ENCODE peak calls at places on chromosome 15, in seven cellular contexts. A is DMS53; V is CD4-positive, alpha-beta T cell; S is GM06990; G is foreskin fibroblast; P is GOT3; F is prostate gland. H is an unnamed sample.

GRCh38 chr15:61115241-61115640 is 113.9 kb downstream of the RORA start:
- DNase-seq in V (no peak), A (no peak), S (no peak), P (no peak), G (no peak), F (no peak), H (no peak)

GRCh38 chr15:84079885-84080777 is 155.4 kb upstream of the GOLGA6L4 start:
- DNase-seq in F (peak; percentile 5), S (peak; percentile 63), G (peak; percentile 0), P (no peak), V (peak; percentile 17), A (peak; percentile 93), H (peak; percentile 2)

GRCh38 chr15:71945012-71945411 is 134.7 kb downstream of the NR2E3 start:
- DNase-seq in F (no peak), V (no peak), S (no peak), G (no peak), A (no peak), P (no peak), H (no peak)

GRCh38 chr15:70065006-70065722 is 32.6 kb downstream of the TLE3 start:
- DNase-seq in V (no peak), A (no peak), G (no peak), P (no peak), F (no peak), S (no peak), H (no peak)

GRCh38 chr15:37221671-37222207 is 121.4 kb upstream of the MEIS2 start:
- DNase-seq in P (no peak), S (no peak), V (no peak), F (no peak), G (no peak), A (no peak), H (no peak)

GRCh38 chr15:55742927-55743614 is at the start of gene PRTG:
- DNase-seq in A (peak; percentile 75), P (peak; percentile 30), F (no peak), G (peak; percentile 79), S (no peak), V (no peak), H (peak; percentile 60)

GRCh38 chr15:33028495-33028894 is 166.0 kb downstream of the FMN1 start:
- DNase-seq in V (no peak), A (no peak), F (no peak), P (no peak), S (no peak), G (peak; percentile 50), H (no peak)

GRCh38 chr15:84391191-84391590 is 155.6 kb downstream of the GOLGA6L4 start:
- DNase-seq in G (no peak), P (no peak), F (no peak), A (no peak), V (no peak), S (no peak), H (no peak)